ENCODE peak calls at places on chromosomes 7 and 10, in four cellular contexts. One of them, this sample, is unnamed.

GRCh38 chr7:137421389-137421788 is 77.9 kb upstream of the PTN start:
- DNase-seq in PC-3: no peak
- DNase-seq in psoas muscle: no peak
- DNase-seq in pancreas: no peak
- DNase-seq in this sample: no peak

GRCh38 chr7:99729501-99730261 is 5.3 kb downstream of the CYP3A7 start:
- DNase-seq in PC-3: peak; percentile 68
- DNase-seq in psoas muscle: no peak
- DNase-seq in pancreas: no peak
- DNase-seq in this sample: no peak

GRCh38 chr7:36787933-36788378 is 63.7 kb upstream of the AOAH start:
- DNase-seq in PC-3: no peak
- DNase-seq in psoas muscle: no peak
- DNase-seq in pancreas: no peak
- DNase-seq in this sample: peak; percentile 46

GRCh38 chr10:131161087-131161486 is 150.4 kb downstream of the TCERG1L start:
- DNase-seq in PC-3: no peak
- DNase-seq in psoas muscle: no peak
- DNase-seq in pancreas: no peak
- DNase-seq in this sample: no peak

GRCh38 chr10:3631709-3632330 is 153.2 kb downstream of the KLF6 start:
- DNase-seq in PC-3: peak; percentile 56
- DNase-seq in psoas muscle: no peak
- DNase-seq in pancreas: no peak
- DNase-seq in this sample: no peak

GRCh38 chr7:135375908-135376699 is 133.8 kb downstream of the CNOT4 start:
- DNase-seq in PC-3: no peak
- DNase-seq in psoas muscle: no peak
- DNase-seq in pancreas: no peak
- DNase-seq in this sample: no peak

GRCh38 chr7:127708788-127709187 is 56.8 kb downstream of the SND1 start:
- DNase-seq in PC-3: peak; percentile 80
- DNase-seq in psoas muscle: peak; percentile 38
- DNase-seq in pancreas: peak; percentile 55
- DNase-seq in this sample: peak; percentile 47

GRCh38 chr10:49652416-49653385 is 26.8 kb upstream of the C10orf53 start:
- DNase-seq in PC-3: no peak
- DNase-seq in psoas muscle: no peak
- DNase-seq in pancreas: no peak
- DNase-seq in this sample: peak; percentile 27

GRCh38 chr7:155363852-155364600 is 66.3 kb downstream of the INSIG1 start:
- DNase-seq in PC-3: no peak
- DNase-seq in psoas muscle: no peak
- DNase-seq in pancreas: no peak
- DNase-seq in this sample: no peak

GRCh38 chr7:131431289-131431688 is 103.6 kb downstream of the MKLN1 start:
- DNase-seq in PC-3: peak; percentile 64
- DNase-seq in psoas muscle: peak; percentile 29
- DNase-seq in pancreas: no peak
- DNase-seq in this sample: no peak

GRCh38 chr7:148050492-148051158 is 539.9 kb upstream of the C7orf33 start:
- DNase-seq in PC-3: peak; percentile 25
- DNase-seq in psoas muscle: no peak
- DNase-seq in pancreas: no peak
- DNase-seq in this sample: no peak

GRCh38 chr10:119620241-119620753 is 23.5 kb upstream of the TIAL1 start:
- DNase-seq in PC-3: peak; percentile 14
- DNase-seq in psoas muscle: no peak
- DNase-seq in pancreas: no peak
- DNase-seq in this sample: no peak

GRCh38 chr7:7962851-7963250 is 5.7 kb upstream of the GLCCI1 start:
- DNase-seq in PC-3: no peak
- DNase-seq in psoas muscle: no peak
- DNase-seq in pancreas: no peak
- DNase-seq in this sample: no peak

GRCh38 chr10:85873063-85873462 is 493.5 kb downstream of the GRID1 start:
- DNase-seq in PC-3: no peak
- DNase-seq in psoas muscle: no peak
- DNase-seq in pancreas: no peak
- DNase-seq in this sample: no peak

GRCh38 chr7:27409776-27410175 is 167.2 kb downstream of the EVX1 start:
- DNase-seq in PC-3: peak; percentile 55
- DNase-seq in psoas muscle: no peak
- DNase-seq in pancreas: no peak
- DNase-seq in this sample: no peak

GRCh38 chr10:131854579-131855335 is 46.1 kb upstream of the PPP2R2D start:
- DNase-seq in PC-3: no peak
- DNase-seq in psoas muscle: no peak
- DNase-seq in pancreas: no peak
- DNase-seq in this sample: no peak

GRCh38 chr10:126090911-126091728 is 194.8 kb downstream of the FANK1 start:
- DNase-seq in PC-3: peak; percentile 94
- DNase-seq in psoas muscle: no peak
- DNase-seq in pancreas: no peak
- DNase-seq in this sample: no peak

GRCh38 chr7:23864984-23865383 is 155.0 kb downstream of the STK31 start:
- DNase-seq in PC-3: peak; percentile 70
- DNase-seq in psoas muscle: no peak
- DNase-seq in pancreas: no peak
- DNase-seq in this sample: no peak

GRCh38 chr7:82029236-82029635 is 259.4 kb upstream of the HGF start:
- DNase-seq in PC-3: no peak
- DNase-seq in psoas muscle: no peak
- DNase-seq in pancreas: no peak
- DNase-seq in this sample: no peak

GRCh38 chr7:155392726-155393570 is 65.0 kb upstream of the EN2 start:
- DNase-seq in PC-3: peak; percentile 47
- DNase-seq in psoas muscle: no peak
- DNase-seq in pancreas: no peak
- DNase-seq in this sample: no peak

GRCh38 chr7:77831481-77831880 is 32.9 kb downstream of the PHTF2 start:
- DNase-seq in PC-3: no peak
- DNase-seq in psoas muscle: no peak
- DNase-seq in pancreas: no peak
- DNase-seq in this sample: no peak

GRCh38 chr10:83332695-83333094 is 806.6 kb upstream of the GHITM start:
- DNase-seq in PC-3: no peak
- DNase-seq in psoas muscle: no peak
- DNase-seq in pancreas: no peak
- DNase-seq in this sample: no peak

GRCh38 chr7:26624431-26624830 is 240.0 kb downstream of the SKAP2 start:
- DNase-seq in PC-3: no peak
- DNase-seq in psoas muscle: no peak
- DNase-seq in pancreas: no peak
- DNase-seq in this sample: no peak

GRCh38 chr10:14604181-14605142 is 170.2 kb downstream of the FAM107B start:
- DNase-seq in PC-3: peak; percentile 69
- DNase-seq in psoas muscle: peak; percentile 83
- DNase-seq in pancreas: peak; percentile 79
- DNase-seq in this sample: peak; percentile 39

GRCh38 chr7:7696458-7697119 is 21.8 kb downstream of the RPA3 start:
- DNase-seq in PC-3: peak; percentile 58
- DNase-seq in psoas muscle: no peak
- DNase-seq in pancreas: peak; percentile 33
- DNase-seq in this sample: no peak

GRCh38 chr7:16914771-16915170 is 33.0 kb upstream of the AGR3 start:
- DNase-seq in PC-3: peak; percentile 59
- DNase-seq in psoas muscle: no peak
- DNase-seq in pancreas: no peak
- DNase-seq in this sample: no peak

GRCh38 chr7:157432957-157433576 is 96.3 kb downstream of the DNAJB6 start:
- DNase-seq in PC-3: peak; percentile 66
- DNase-seq in psoas muscle: no peak
- DNase-seq in pancreas: no peak
- DNase-seq in this sample: peak; percentile 53

GRCh38 chr7:90222811-90223725 is 11.5 kb downstream of the STEAP2 start:
- DNase-seq in PC-3: peak; percentile 40
- DNase-seq in psoas muscle: peak; percentile 60
- DNase-seq in pancreas: peak; percentile 16
- DNase-seq in this sample: no peak

GRCh38 chr10:118028619-118029018 is 18.1 kb downstream of the RAB11FIP2 start:
- DNase-seq in PC-3: no peak
- DNase-seq in psoas muscle: no peak
- DNase-seq in pancreas: no peak
- DNase-seq in this sample: no peak

DNA sequence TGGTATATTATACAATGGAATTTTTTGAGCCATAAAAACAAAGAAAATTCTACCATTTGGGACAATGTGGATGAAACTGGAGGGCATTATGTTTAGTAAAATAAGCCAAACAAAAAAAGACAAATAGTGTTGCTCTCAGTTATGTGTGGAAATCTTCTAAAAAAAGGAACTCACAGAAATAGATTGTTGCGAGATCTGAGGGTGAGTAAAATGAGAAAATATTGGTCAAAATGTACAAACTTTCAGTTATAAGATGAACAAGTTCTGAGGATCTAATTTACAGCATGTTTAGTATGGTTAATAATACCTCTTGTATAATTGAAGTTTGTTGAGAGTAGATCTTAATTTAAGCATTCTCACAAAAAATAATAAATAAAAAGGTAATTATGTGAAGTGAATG is 291.2 kb downstream of the KIF20B start:
- DNase-seq in PC-3: no peak
- DNase-seq in psoas muscle: no peak
- DNase-seq in pancreas: no peak
- DNase-seq in this sample: no peak
- H3K4me1 ChIP-seq in PC-3: no peaks in the 10 kb centered on the region
- H3K4me1 ChIP-seq in psoas muscle: no peaks in the 10 kb centered on the region
- H3K4me1 ChIP-seq in pancreas: no peaks in the 10 kb centered on the region
- H3K4me1 ChIP-seq in this sample: no peaks in the 10 kb centered on the region

GRCh38 chr7:96084880-96085551 is 236.9 kb downstream of the SLC25A13 start:
- DNase-seq in PC-3: peak; percentile 88
- DNase-seq in psoas muscle: no peak
- DNase-seq in pancreas: no peak
- DNase-seq in this sample: no peak
- H3K27ac ChIP-seq in PC-3: peak overlapping the region; percentile 59
- H3K27ac ChIP-seq in psoas muscle: no peak overlapping the region
- H3K27ac ChIP-seq in pancreas: no peak overlapping the region
- H3K27ac ChIP-seq in this sample: no peak overlapping the region

DNA sequence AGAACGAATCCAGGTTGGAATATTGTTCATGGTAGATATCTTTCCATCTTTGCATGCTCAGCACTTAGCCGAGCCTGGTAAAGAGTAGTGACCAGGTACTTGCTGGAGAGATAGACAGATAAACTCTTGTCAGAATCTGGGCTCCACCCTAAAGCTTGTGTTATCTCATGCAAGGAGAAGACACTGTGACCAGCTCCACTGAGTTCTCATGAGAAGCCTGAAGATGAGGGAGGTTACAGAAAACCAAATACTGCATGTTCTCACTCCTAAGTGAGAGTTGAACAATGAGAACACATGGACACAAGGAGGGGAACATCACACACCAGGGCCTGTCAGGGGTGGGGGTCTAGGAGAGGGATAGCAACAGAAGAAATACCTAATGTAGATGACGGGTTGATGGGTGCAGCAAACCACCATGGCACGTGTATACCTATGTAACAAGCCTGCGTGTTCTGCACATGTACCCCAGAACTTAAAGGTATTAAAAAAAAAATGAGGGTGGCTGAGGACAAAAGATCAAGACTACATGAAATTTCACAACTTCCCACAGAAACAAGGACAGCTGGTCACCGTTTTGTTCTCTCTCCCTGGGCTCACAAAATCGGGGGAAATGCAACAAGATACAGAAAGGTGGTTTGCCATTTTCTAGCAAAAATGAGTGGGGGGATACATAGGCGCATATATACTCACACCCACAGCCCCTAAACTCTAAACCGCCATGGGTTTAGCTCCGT is 17.4 kb downstream of the DLG5 start:
- DNase-seq in PC-3: no peak
- DNase-seq in psoas muscle: no peak
- DNase-seq in pancreas: no peak
- DNase-seq in this sample: no peak
- H3K4me1 ChIP-seq in PC-3: peaks cover 25% of the 10 kb centered on the region
- H3K4me1 ChIP-seq in psoas muscle: peaks cover 48% of the 10 kb centered on the region
- H3K4me1 ChIP-seq in pancreas: peaks cover 12% of the 10 kb centered on the region
- H3K4me1 ChIP-seq in this sample: no peaks in the 10 kb centered on the region

GRCh38 chr10:58973235-58973595 is 203.2 kb upstream of the PHYHIPL start:
- DNase-seq in PC-3: no peak
- DNase-seq in psoas muscle: no peak
- DNase-seq in pancreas: no peak
- DNase-seq in this sample: no peak
- H3K27ac ChIP-seq in PC-3: no peak overlapping the region
- H3K27ac ChIP-seq in psoas muscle: no peak overlapping the region
- H3K27ac ChIP-seq in pancreas: no peak overlapping the region
- H3K27ac ChIP-seq in this sample: no peak overlapping the region

GRCh38 chr10:69338547-69339450 is 60.5 kb downstream of the HK1 start:
- DNase-seq in PC-3: no peak
- DNase-seq in psoas muscle: no peak
- DNase-seq in pancreas: no peak
- DNase-seq in this sample: no peak
- H3K4me1 ChIP-seq in PC-3: peaks cover 6% of the 10 kb centered on the region
- H3K4me1 ChIP-seq in psoas muscle: peaks cover 81% of the 10 kb centered on the region
- H3K4me1 ChIP-seq in pancreas: no peaks in the 10 kb centered on the region
- H3K4me1 ChIP-seq in this sample: peaks cover 38% of the 10 kb centered on the region

GRCh38 chr10:4663162-4663992 is 162.6 kb upstream of the AKR1E2 start:
- DNase-seq in PC-3: peak; percentile 93
- DNase-seq in psoas muscle: peak; percentile 52
- DNase-seq in pancreas: peak; percentile 65
- DNase-seq in this sample: no peak
- H3K27ac ChIP-seq in PC-3: peak overlapping the region; percentile 98
- H3K27ac ChIP-seq in psoas muscle: peak overlapping the region; percentile 91
- H3K27ac ChIP-seq in pancreas: peak overlapping the region; percentile 75
- H3K27ac ChIP-seq in this sample: no peak overlapping the region

GRCh38 chr10:69732826-69733150 is 68.9 kb upstream of the COL13A1 start:
- DNase-seq in PC-3: no peak
- DNase-seq in psoas muscle: no peak
- DNase-seq in pancreas: no peak
- DNase-seq in this sample: no peak

GRCh38 chr10:69732147-69732825 is 69.4 kb upstream of the COL13A1 start:
- DNase-seq in PC-3: no peak
- DNase-seq in psoas muscle: peak; percentile 37
- DNase-seq in pancreas: no peak
- DNase-seq in this sample: no peak

GRCh38 chr10:69733791-69734261 is 67.9 kb upstream of the COL13A1 start:
- DNase-seq in PC-3: peak; percentile 56
- DNase-seq in psoas muscle: no peak
- DNase-seq in pancreas: no peak
- DNase-seq in this sample: no peak

GRCh38 chr10:69734797-69735468 is 66.8 kb upstream of the COL13A1 start:
- DNase-seq in PC-3: no peak
- DNase-seq in psoas muscle: peak; percentile 35
- DNase-seq in pancreas: no peak
- DNase-seq in this sample: no peak

GRCh38 chr10:69734416-69734796 is 67.3 kb upstream of the COL13A1 start:
- DNase-seq in PC-3: no peak
- DNase-seq in psoas muscle: no peak
- DNase-seq in pancreas: no peak
- DNase-seq in this sample: no peak
- H3K4me1 ChIP-seq in PC-3: peaks cover 16% of the 10 kb centered on the region
- H3K4me1 ChIP-seq in psoas muscle: peaks cover 77% of the 10 kb centered on the region
- H3K4me1 ChIP-seq in pancreas: no peaks in the 10 kb centered on the region
- H3K4me1 ChIP-seq in this sample: peaks cover 6% of the 10 kb centered on the region

This sample was measured in CD8-positive, alpha-beta T cell.